ENCODE peak calls at places on chromosomes 2 and 18, in nine cellular contexts. W is chondrocyte, L is A549, D is mesothelial cell of epicardium, P is K562, Z is astrocyte, A is GM23338, M is gastrocnemius medialis, B is fibroblast of the aortic adventitia. R is an unnamed sample.

GRCh38 chr2:89845532-89845931 is 1154.1 kb downstream of the RPIA start:
- DNase-seq in A (no peak), Z (no peak), L (no peak), M (no peak), B (no peak), P (no peak), D (no peak), W (peak), R (peak)

GRCh38 chr2:3500326-3500899 is 18.9 kb downstream of the ADI1 start:
- DNase-seq in A (no peak), Z (no peak), B (no peak), M (no peak), W (no peak), D (no peak), L (no peak), P (no peak), R (no peak)

GRCh38 chr2:173869244-173869643 is 95.9 kb downstream of the SP3 start:
- DNase-seq in M (no peak), D (no peak), B (no peak), Z (no peak), P (no peak), A (no peak), L (no peak), W (no peak), R (no peak)

GRCh38 chr2:44295113-44295512 is 19.8 kb downstream of the SLC3A1 start:
- DNase-seq in P (no peak), B (no peak), D (no peak), A (no peak), W (no peak), L (no peak), Z (no peak), M (no peak), R (no peak)

GRCh38 chr2:207784898-207785297 is 15.2 kb upstream of the FZD5 start:
- DNase-seq in B (no peak), W (no peak), L (no peak), Z (no peak), P (no peak), D (no peak), A (no peak), M (no peak), R (no peak)

GRCh38 chr2:147609301-147609700 is 235.5 kb upstream of the ACVR2A start:
- DNase-seq in L (no peak), M (no peak), Z (no peak), D (no peak), B (no peak), P (no peak), A (no peak), W (no peak), R (no peak)

GRCh38 chr2:224927671-224928173 is 114.5 kb downstream of the DOCK10 start:
- DNase-seq in Z (peak), D (no peak), L (peak), M (peak), A (no peak), W (no peak), B (no peak), P (no peak), R (no peak)

GRCh38 chr2:230069418-230069817 is 694 bp upstream of the SLC16A14 start:
- DNase-seq in D (no peak), Z (no peak), W (no peak), A (no peak), B (no peak), M (no peak), L (no peak), P (no peak), R (no peak)

GRCh38 chr2:85418132-85419008 is at the start of gene SH2D6:
- DNase-seq in P (peak), W (no peak), M (peak), Z (peak), B (peak), L (peak), D (peak), A (peak), R (peak)

GRCh38 chr2:84494070-84494469 is 22.2 kb upstream of the DNAH6 start:
- DNase-seq in Z (peak), B (no peak), L (peak), W (no peak), P (no peak), D (no peak), M (no peak), A (no peak), R (no peak)

GRCh38 chr2:30914456-30914855 is 107.2 kb upstream of the CAPN13 start:
- DNase-seq in B (no peak), Z (no peak), L (no peak), D (no peak), M (no peak), P (no peak), W (no peak), A (no peak), R (no peak)

GRCh38 chr2:217396586-217396985 is 536.7 kb upstream of the TNP1 start:
- DNase-seq in P (no peak), W (no peak), D (no peak), B (no peak), L (no peak), M (no peak), Z (no peak), A (no peak), R (no peak)

GRCh38 chr2:15640291-15640711 is 48.6 kb downstream of the DDX1 start:
- DNase-seq in B (peak), Z (peak), M (no peak), L (no peak), A (no peak), D (no peak), P (peak), W (no peak), R (no peak)

GRCh38 chr2:138922973-138923563 is 142.9 kb upstream of the NXPH2 start:
- DNase-seq in Z (peak), M (no peak), P (peak), W (no peak), A (peak), D (no peak), B (peak), L (peak), R (no peak)

GRCh38 chr18:13611058-13611615 is 115.2 kb downstream of the FAM210A start:
- DNase-seq in M (peak), W (no peak), P (no peak), D (no peak), B (peak), A (peak), L (no peak), Z (peak), R (peak)

GRCh38 chr2:187349328-187349944 is 98.6 kb downstream of the CALCRL start:
- DNase-seq in P (no peak), D (no peak), L (no peak), W (no peak), A (no peak), M (no peak), Z (peak), B (peak), R (no peak)

GRCh38 chr2:215981135-215981534 is 32.2 kb downstream of the MREG start:
- DNase-seq in B (no peak), Z (no peak), W (no peak), P (no peak), L (no peak), A (no peak), M (no peak), D (no peak), R (no peak)

GRCh38 chr2:207935991-207936370 is 89.3 kb downstream of the PLEKHM3 start:
- DNase-seq in M (no peak), D (no peak), Z (no peak), W (no peak), A (no peak), P (no peak), L (no peak), B (no peak), R (no peak)

GRCh38 chr2:10188729-10189305 is 66.3 kb downstream of the RRM2 start:
- DNase-seq in Z (no peak), B (no peak), L (no peak), P (no peak), D (no peak), M (no peak), W (peak), A (no peak), R (no peak)

GRCh38 chr18:28995319-28995718 is 818.4 kb upstream of the CDH2 start:
- DNase-seq in D (no peak), W (no peak), L (no peak), A (no peak), Z (no peak), B (peak), P (no peak), M (no peak), R (no peak)
- TF ChIP-seq CTCF in D (no peak), W (peak), L (no peak), A (peak), Z (peak), B (peak), P (no peak), M (no peak), R (no peak)

DNA sequence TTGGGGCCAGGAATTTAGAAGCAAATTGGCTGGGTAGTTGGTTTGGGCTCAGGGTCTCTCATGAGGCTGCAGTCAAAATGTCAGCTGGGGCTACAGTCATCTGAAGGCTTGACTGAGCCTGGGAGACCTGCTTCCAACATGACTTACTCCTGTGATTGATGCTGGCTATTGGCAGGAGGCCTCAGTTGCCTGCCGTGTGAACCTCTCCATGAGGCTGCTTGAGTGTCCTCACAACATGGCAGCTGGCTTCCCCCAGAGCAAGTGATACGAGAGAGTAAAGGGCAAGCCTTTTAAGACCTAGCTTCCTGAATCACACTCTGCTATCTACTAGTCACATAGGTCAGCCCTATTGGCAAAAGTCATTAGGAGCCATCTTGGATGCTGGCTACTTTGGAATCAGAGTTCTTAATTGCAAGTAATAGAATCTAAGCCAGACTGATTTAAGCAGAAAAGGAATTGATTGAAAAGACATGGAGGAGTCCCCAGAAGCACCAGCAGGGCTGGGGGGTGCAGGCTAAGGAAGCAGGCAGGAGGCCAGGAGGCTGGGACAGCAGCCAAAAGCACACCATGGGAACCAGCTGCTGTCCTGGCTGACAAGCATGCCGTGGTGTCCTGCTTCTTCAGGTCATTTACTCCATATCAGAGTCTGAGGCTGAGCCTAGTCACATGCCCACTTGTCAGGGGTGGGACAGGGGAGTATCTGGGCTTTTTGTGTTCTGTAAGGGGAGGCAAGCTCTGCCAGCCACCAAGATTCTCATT is 7.8 kb upstream of the GIGYF2 start:
- DNase-seq in P (peak), Z (peak), L (no peak), D (peak), A (no peak), M (no peak), W (no peak), B (peak), R (no peak)
- TF ChIP-seq CTCF in P (no peak), Z (no peak), L (no peak), D (no peak), A (no peak), M (no peak), W (no peak), B (no peak), R (no peak)

GRCh38 chr2:240458900-240459391 is 23.5 kb downstream of the GPC1 start:
- DNase-seq in L (no peak), B (no peak), A (no peak), W (no peak), M (peak), Z (no peak), P (no peak), D (no peak), R (no peak)
- TF ChIP-seq CTCF in L (no peak), B (no peak), A (no peak), W (no peak), M (no peak), Z (no peak), P (no peak), D (no peak), R (no peak)

GRCh38 chr2:73776869-73777519 is 2.9 kb downstream of the DUSP11 start:
- DNase-seq in A (no peak), M (no peak), P (no peak), W (no peak), D (no peak), Z (peak), L (no peak), B (peak), R (no peak)

GRCh38 chr2:73779472-73780241 is at the start of gene DUSP11:
- DNase-seq in W (peak), B (peak), A (peak), L (peak), D (peak), M (peak), P (peak), Z (peak), R (peak)

GRCh38 chr2:73776381-73776780 is 3.5 kb downstream of the DUSP11 start:
- DNase-seq in W (no peak), L (no peak), D (no peak), M (no peak), Z (no peak), P (no peak), B (no peak), A (no peak), R (no peak)

GRCh38 chr2:73780242-73780582 is 309 bp upstream of the DUSP11 start:
- DNase-seq in A (no peak), L (no peak), Z (no peak), P (no peak), M (no peak), B (no peak), D (no peak), W (no peak), R (no peak)
- TF ChIP-seq CTCF in A (no peak), L (no peak), Z (no peak), P (no peak), M (no peak), B (no peak), D (no peak), W (peak), R (no peak)

DNA sequence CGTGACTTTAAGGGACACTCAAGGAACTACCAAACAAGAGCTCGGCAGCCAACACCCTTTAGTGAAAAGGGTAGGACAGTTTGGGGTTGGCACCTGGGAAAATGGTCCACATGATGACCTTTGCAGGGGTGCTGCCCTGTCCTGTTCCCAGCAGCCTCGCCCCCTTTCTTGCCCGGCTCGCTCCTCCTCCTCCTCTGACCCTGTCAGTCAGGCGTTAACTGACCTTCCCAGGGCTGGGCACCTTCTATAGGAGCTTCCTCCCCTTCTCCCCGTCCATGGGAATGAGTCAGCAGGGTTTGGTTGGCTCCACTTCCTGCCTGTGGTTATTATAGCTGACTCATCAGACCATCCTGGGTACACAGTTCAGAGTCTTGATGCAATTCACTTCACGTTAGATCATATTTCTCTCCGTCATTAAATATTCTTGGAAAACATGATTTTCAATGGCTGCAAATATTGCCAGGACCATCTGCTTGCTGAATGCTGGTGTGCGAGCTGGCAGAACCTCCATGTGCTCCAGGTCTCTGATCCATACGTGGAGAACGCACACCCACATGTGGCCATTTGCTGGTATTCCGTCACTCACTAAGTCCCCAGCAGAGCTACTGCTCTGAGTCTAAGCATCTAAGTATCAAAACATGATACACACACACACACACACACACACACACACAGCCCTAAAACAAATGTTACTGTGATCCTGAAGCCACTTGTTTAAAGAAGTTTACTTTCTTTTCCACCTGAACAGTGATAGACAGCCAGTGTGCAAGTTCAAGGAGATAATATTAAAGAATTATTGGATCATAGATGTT is 185.0 kb downstream of the ANAPC1 start:
- DNase-seq in M (peak), A (peak), D (no peak), B (peak), Z (peak), P (peak), W (no peak), L (peak), R (no peak)
- TF ChIP-seq CTCF in M (no peak), A (no peak), D (no peak), B (peak), Z (peak), P (peak), W (peak), L (peak), R (peak)

GRCh38 chr2:19228092-19228670 is 130.2 kb downstream of the OSR1 start:
- DNase-seq in A (no peak), W (no peak), B (no peak), L (no peak), M (no peak), Z (no peak), P (no peak), D (no peak), R (no peak)

GRCh38 chr2:19231625-19232024 is 126.8 kb downstream of the OSR1 start:
- DNase-seq in W (no peak), M (no peak), A (no peak), Z (no peak), B (no peak), D (no peak), L (no peak), P (no peak), R (no peak)

GRCh38 chr2:19225931-19226330 is 132.5 kb downstream of the OSR1 start:
- DNase-seq in M (no peak), A (no peak), Z (no peak), B (no peak), W (no peak), L (no peak), D (no peak), P (no peak), R (no peak)

GRCh38 chr2:19226871-19227270 is 131.6 kb downstream of the OSR1 start:
- DNase-seq in W (no peak), A (no peak), D (no peak), L (no peak), M (no peak), Z (no peak), B (no peak), P (no peak), R (no peak)

DNA sequence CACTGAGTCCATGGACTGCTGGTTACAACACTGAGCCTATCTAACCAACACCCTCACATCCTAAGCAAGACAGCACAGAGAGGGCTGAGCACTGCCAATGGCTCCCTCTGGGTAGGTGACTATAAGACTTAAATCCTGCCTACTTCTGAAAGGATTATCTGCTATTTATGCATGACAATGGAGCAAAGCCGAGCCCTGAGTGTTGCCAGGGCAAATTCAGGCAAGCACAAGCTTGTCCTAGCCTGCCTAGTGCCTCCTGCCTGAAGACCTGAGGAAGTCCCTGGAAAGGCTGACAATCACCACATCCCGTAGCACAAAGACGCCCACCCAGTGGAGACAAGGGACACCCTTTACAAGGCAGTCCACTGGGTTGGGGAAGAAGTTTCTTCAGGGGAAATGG is 129.7 kb downstream of the OSR1 start:
- DNase-seq in B (no peak), D (no peak), L (no peak), M (no peak), W (no peak), Z (no peak), A (peak), P (no peak), R (no peak)
- TF ChIP-seq CTCF in B (no peak), D (no peak), L (no peak), M (no peak), W (no peak), Z (no peak), A (no peak), P (no peak), R (no peak)

GRCh38 chr18:46393230-46393629 is 263.8 kb downstream of the LOXHD1 start:
- DNase-seq in B (no peak), L (no peak), W (no peak), Z (no peak), M (no peak), D (no peak), A (peak), P (peak), R (peak)
- TF ChIP-seq CTCF in B (no peak), L (no peak), W (peak), Z (no peak), M (no peak), D (no peak), A (peak), P (peak), R (no peak)

GRCh38 chr18:23703057-23703986 is 14.1 kb downstream of the LAMA3 start:
- DNase-seq in W (no peak), P (peak), Z (peak), B (peak), M (no peak), L (peak), A (peak), D (no peak), R (peak)
- TF ChIP-seq CTCF in W (peak), P (peak), Z (peak), B (peak), M (peak), L (peak), A (peak), D (peak), R (peak)

GRCh38 chr2:60337142-60337497 is 216.3 kb downstream of the BCL11A start:
- DNase-seq in A (peak), M (no peak), Z (no peak), B (no peak), D (no peak), P (peak), L (no peak), W (no peak), R (no peak)
- TF ChIP-seq CTCF in A (peak), M (no peak), Z (no peak), B (no peak), D (no peak), P (no peak), L (no peak), W (no peak), R (no peak)

GRCh38 chr2:26770986-26771586 is 7.0 kb downstream of the SLC35F6 start:
- DNase-seq in M (peak), W (peak), B (peak), D (no peak), Z (peak), L (peak), P (peak), A (peak), R (peak)
- TF ChIP-seq CTCF in M (peak), W (peak), B (peak), D (peak), Z (peak), L (peak), P (peak), A (peak), R (peak)